ENCODE peak calls at places on chromosome 5, in seven cellular contexts. One of them, this sample, is unnamed.
A peak's percentile ranks its signal among the peaks of the same experiment; 100 is the strongest.

GRCh38 chr5:112689510-112689909 is 48.2 kb upstream of the APC start:
- DNase-seq in progenitor cell of endocrine pancreas: no peak
- DNase-seq in NCI-H82: no peak
- DNase-seq in fibroblast of lung: peak; percentile 73
- DNase-seq in upper lobe of right lung: no peak
- DNase-seq in neuronal stem cell: no peak
- DNase-seq in Right ventricle myocardium inferior: no peak
- DNase-seq in this sample: no peak

GRCh38 chr5:136057401-136057951 is 28.7 kb downstream of the TGFBI start:
- DNase-seq in progenitor cell of endocrine pancreas: no peak
- DNase-seq in NCI-H82: no peak
- DNase-seq in fibroblast of lung: peak; percentile 90
- DNase-seq in upper lobe of right lung: no peak
- DNase-seq in neuronal stem cell: no peak
- DNase-seq in Right ventricle myocardium inferior: no peak
- DNase-seq in this sample: no peak

GRCh38 chr5:42982107-42982622 is 58.0 kb downstream of the ANXA2R start:
- DNase-seq in progenitor cell of endocrine pancreas: no peak
- DNase-seq in NCI-H82: peak; percentile 85
- DNase-seq in fibroblast of lung: peak; percentile 37
- DNase-seq in upper lobe of right lung: no peak
- DNase-seq in neuronal stem cell: no peak
- DNase-seq in Right ventricle myocardium inferior: no peak
- DNase-seq in this sample: no peak

GRCh38 chr5:158560170-158560569 is 539.5 kb downstream of the EBF1 start:
- DNase-seq in progenitor cell of endocrine pancreas: no peak
- DNase-seq in NCI-H82: no peak
- DNase-seq in fibroblast of lung: no peak
- DNase-seq in upper lobe of right lung: no peak
- DNase-seq in neuronal stem cell: no peak
- DNase-seq in Right ventricle myocardium inferior: no peak
- DNase-seq in this sample: peak; percentile 11

GRCh38 chr5:111628901-111629300 is 116.6 kb upstream of the STARD4 start:
- DNase-seq in progenitor cell of endocrine pancreas: no peak
- DNase-seq in NCI-H82: no peak
- DNase-seq in fibroblast of lung: no peak
- DNase-seq in upper lobe of right lung: no peak
- DNase-seq in neuronal stem cell: no peak
- DNase-seq in Right ventricle myocardium inferior: no peak
- DNase-seq in this sample: no peak

GRCh38 chr5:98517967-98518366 is 255.5 kb upstream of the RGMB start:
- DNase-seq in progenitor cell of endocrine pancreas: no peak
- DNase-seq in NCI-H82: no peak
- DNase-seq in fibroblast of lung: no peak
- DNase-seq in upper lobe of right lung: no peak
- DNase-seq in neuronal stem cell: no peak
- DNase-seq in Right ventricle myocardium inferior: no peak
- DNase-seq in this sample: no peak

GRCh38 chr5:67160985-67161384 is 35.6 kb downstream of the CD180 start:
- DNase-seq in progenitor cell of endocrine pancreas: no peak
- DNase-seq in NCI-H82: no peak
- DNase-seq in fibroblast of lung: peak; percentile 75
- DNase-seq in upper lobe of right lung: no peak
- DNase-seq in neuronal stem cell: no peak
- DNase-seq in Right ventricle myocardium inferior: no peak
- DNase-seq in this sample: peak; percentile 85

GRCh38 chr5:32443541-32444190 is 874 bp downstream of the ZFR start:
- DNase-seq in progenitor cell of endocrine pancreas: peak; percentile 21
- DNase-seq in NCI-H82: peak; percentile 58
- DNase-seq in fibroblast of lung: peak; percentile 48
- DNase-seq in upper lobe of right lung: peak; percentile 78
- DNase-seq in neuronal stem cell: peak; percentile 26
- DNase-seq in Right ventricle myocardium inferior: no peak
- DNase-seq in this sample: peak; percentile 47

GRCh38 chr5:141779642-141780041 is 97.6 kb upstream of the ARAP3 start:
- DNase-seq in progenitor cell of endocrine pancreas: no peak
- DNase-seq in NCI-H82: no peak
- DNase-seq in fibroblast of lung: peak; percentile 82
- DNase-seq in upper lobe of right lung: no peak
- DNase-seq in neuronal stem cell: no peak
- DNase-seq in Right ventricle myocardium inferior: no peak
- DNase-seq in this sample: no peak

GRCh38 chr5:176742246-176743105 is 67.9 kb upstream of the UNC5A start:
- DNase-seq in progenitor cell of endocrine pancreas: no peak
- DNase-seq in NCI-H82: no peak
- DNase-seq in fibroblast of lung: no peak
- DNase-seq in upper lobe of right lung: peak; percentile 15
- DNase-seq in neuronal stem cell: no peak
- DNase-seq in Right ventricle myocardium inferior: no peak
- DNase-seq in this sample: no peak

GRCh38 chr5:113578091-113578490 is 64.6 kb downstream of the YTHDC2 start:
- DNase-seq in progenitor cell of endocrine pancreas: no peak
- DNase-seq in NCI-H82: no peak
- DNase-seq in fibroblast of lung: no peak
- DNase-seq in upper lobe of right lung: no peak
- DNase-seq in neuronal stem cell: no peak
- DNase-seq in Right ventricle myocardium inferior: no peak
- DNase-seq in this sample: no peak

GRCh38 chr5:156394642-156395393 is 67.9 kb downstream of the SGCD start:
- DNase-seq in progenitor cell of endocrine pancreas: no peak
- DNase-seq in NCI-H82: no peak
- DNase-seq in fibroblast of lung: no peak
- DNase-seq in upper lobe of right lung: no peak
- DNase-seq in neuronal stem cell: no peak
- DNase-seq in Right ventricle myocardium inferior: no peak
- DNase-seq in this sample: no peak

GRCh38 chr5:68285857-68286611 is 70.5 kb downstream of the PIK3R1 start:
- DNase-seq in progenitor cell of endocrine pancreas: no peak
- DNase-seq in NCI-H82: peak; percentile 48
- DNase-seq in fibroblast of lung: peak; percentile 46
- DNase-seq in upper lobe of right lung: no peak
- DNase-seq in neuronal stem cell: peak; percentile 24
- DNase-seq in Right ventricle myocardium inferior: no peak
- DNase-seq in this sample: peak; percentile 18

This sample was measured in T47D.